ENCODE peak calls at places on chromosome 14, in eight cellular contexts. L is effector memory CD4-positive, alpha-beta T cell; Z is transverse colon; F is SJSA1; J is uterus; E is fibroblast of lung; O is psoas muscle; K is GM23338. T is an unnamed sample. For H3K36me3, the result is how much of the 10 kb centered on the place peaks cover.

GRCh38 chr14:93337143-93337753 is 4.4 kb upstream of the BTBD7 start:
- DNase-seq in L (no peak), Z (no peak), F (no peak), J (no peak), E (no peak), O (no peak), K (peak), T (no peak)

GRCh38 chr14:71103662-71104484 is 196.6 kb downstream of the PCNX1 start:
- DNase-seq in L (no peak), Z (no peak), F (peak), J (no peak), E (peak), O (no peak), K (peak), T (no peak)

GRCh38 chr14:20587489-20588154 is at the start of gene RNASE11:
- DNase-seq in L (no peak), Z (no peak), F (no peak), J (no peak), E (no peak), O (no peak), K (no peak), T (no peak)

GRCh38 chr14:23430016-23430732 is 5.3 kb downstream of the MYH7 start:
- DNase-seq in L (no peak), Z (no peak), F (no peak), J (no peak), E (no peak), O (no peak), K (no peak), T (no peak)

GRCh38 chr14:105491366-105492006 is 440 bp downstream of the TEDC1 start:
- DNase-seq in L (peak), Z (peak), F (no peak), J (peak), E (peak), O (peak), K (peak), T (peak)

GRCh38 chr14:86673523-86673969 is 1143.6 kb downstream of the FLRT2 start:
- DNase-seq in L (no peak), Z (no peak), F (no peak), J (no peak), E (peak), O (no peak), K (no peak), T (no peak)

GRCh38 chr14:49954171-49954631 is 61.3 kb downstream of the ARF6 start:
- DNase-seq in L (no peak), Z (no peak), F (no peak), J (no peak), E (peak), O (peak), K (no peak), T (no peak)

GRCh38 chr14:31505411-31505810 is 17.6 kb upstream of the GPR33 start:
- DNase-seq in L (no peak), Z (no peak), F (peak), J (no peak), E (peak), O (no peak), K (no peak), T (no peak)

GRCh38 chr14:100108042-100108825 is 43.0 kb downstream of the EVL start:
- DNase-seq in L (peak), Z (peak), F (peak), J (peak), E (peak), O (peak), K (peak), T (peak)

GRCh38 chr14:105074601-105075053 is 9.4 kb upstream of the GPR132 start:
- DNase-seq in L (no peak), Z (no peak), F (no peak), J (no peak), E (no peak), O (no peak), K (no peak), T (no peak)

GRCh38 chr14:32697704-32698103 is 241.0 kb upstream of the NPAS3 start:
- DNase-seq in L (no peak), Z (no peak), F (peak), J (no peak), E (peak), O (no peak), K (no peak), T (no peak)

GRCh38 chr14:59507063-59507751 is 22.9 kb downstream of the JKAMP start:
- DNase-seq in L (no peak), Z (peak), F (peak), J (peak), E (peak), O (peak), K (peak), T (peak)

GRCh38 chr14:32366256-32366655 is 37.2 kb downstream of the AKAP6 start:
- DNase-seq in L (no peak), Z (no peak), F (peak), J (no peak), E (peak), O (no peak), K (peak), T (no peak)

GRCh38 chr14:39680777-39681176 is 248.5 kb upstream of the FBXO33 start:
- DNase-seq in L (no peak), Z (no peak), F (no peak), J (no peak), E (no peak), O (no peak), K (no peak), T (no peak)

GRCh38 chr14:43792980-43793379 is 714.1 kb downstream of the FSCB start:
- DNase-seq in L (no peak), Z (no peak), F (no peak), J (no peak), E (no peak), O (no peak), K (no peak), T (no peak)

GRCh38 chr14:85296466-85297210 is 233.3 kb upstream of the FLRT2 start:
- DNase-seq in L (no peak), Z (no peak), F (peak), J (no peak), E (peak), O (no peak), K (no peak), T (no peak)

GRCh38 chr14:68888883-68889282 is 90.2 kb downstream of the ACTN1 start:
- DNase-seq in L (no peak), Z (no peak), F (no peak), J (no peak), E (no peak), O (no peak), K (no peak), T (no peak)

GRCh38 chr14:105860615-105861580 is 334.5 kb downstream of the TMEM121 start:
- DNase-seq in L (no peak), Z (peak), F (no peak), J (peak), E (no peak), O (no peak), K (no peak), T (no peak)

GRCh38 chr14:103398427-103399195 is 13.4 kb downstream of the MARK3 start:
- DNase-seq in L (no peak), Z (no peak), F (no peak), J (no peak), E (peak), O (no peak), K (no peak), T (no peak)

GRCh38 chr14:34873591-34874385 is 1.4 kb downstream of the BAZ1A start:
- DNase-seq in L (peak), Z (peak), F (peak), J (peak), E (peak), O (peak), K (peak), T (peak)

GRCh38 chr14:54354096-54354495 is 42.7 kb upstream of the CDKN3 start:
- DNase-seq in L (no peak), Z (no peak), F (no peak), J (no peak), E (no peak), O (no peak), K (no peak), T (no peak)

GRCh38 chr14:55450539-55450938 is 10.1 kb upstream of the TBPL2 start:
- DNase-seq in L (no peak), Z (no peak), F (no peak), J (no peak), E (no peak), O (no peak), K (peak), T (no peak)

GRCh38 chr14:68774771-68775613 is 17.9 kb downstream of the ZFP36L1 start:
- DNase-seq in L (no peak), Z (no peak), F (peak), J (peak), E (no peak), O (no peak), K (no peak), T (no peak)

GRCh38 chr14:89417469-89418225 is 614 bp upstream of the FOXN3 start:
- DNase-seq in L (peak), Z (peak), F (peak), J (peak), E (peak), O (peak), K (peak), T (peak)
- H3K27ac ChIP-seq in L (peak), Z (peak), F (peak), J (peak), E (peak), O (peak), K (peak), T (peak)

GRCh38 chr14:64493455-64493854 is 10.2 kb downstream of the ZBTB25 start:
- DNase-seq in L (no peak), Z (no peak), F (no peak), J (no peak), E (no peak), O (no peak), K (no peak), T (no peak)

GRCh38 chr14:64491637-64492036 is 12.0 kb downstream of the ZBTB25 start:
- DNase-seq in L (no peak), Z (no peak), F (no peak), J (no peak), E (no peak), O (no peak), K (no peak), T (no peak)

GRCh38 chr14:64488590-64489099 is 15.0 kb downstream of the ZBTB25 start:
- DNase-seq in L (no peak), Z (peak), F (no peak), J (no peak), E (no peak), O (no peak), K (no peak), T (no peak)
- H3K36me3 ChIP-seq in L (under half), Z (under half), F (under half), J (under half), E (under half), O (under half), K (under half), T (under half)

GRCh38 chr14:91177797-91178147 is 63.9 kb downstream of the DGLUCY start:
- DNase-seq in L (no peak), Z (no peak), F (no peak), J (no peak), E (no peak), O (no peak), K (no peak), T (no peak)
- H3K27ac ChIP-seq in L (no peak), Z (no peak), F (no peak), J (no peak), E (no peak), O (no peak), K (no peak), T (no peak)

GRCh38 chr14:91211017-91211416 is 33.5 kb downstream of the GPR68 start:
- DNase-seq in L (no peak), Z (no peak), F (no peak), J (no peak), E (no peak), O (no peak), K (no peak), T (no peak)
- H3K36me3 ChIP-seq in L (under half), Z (under half), F (under half), J (under half), E (under half), O (under half), K (under half), T (under half)

DNA sequence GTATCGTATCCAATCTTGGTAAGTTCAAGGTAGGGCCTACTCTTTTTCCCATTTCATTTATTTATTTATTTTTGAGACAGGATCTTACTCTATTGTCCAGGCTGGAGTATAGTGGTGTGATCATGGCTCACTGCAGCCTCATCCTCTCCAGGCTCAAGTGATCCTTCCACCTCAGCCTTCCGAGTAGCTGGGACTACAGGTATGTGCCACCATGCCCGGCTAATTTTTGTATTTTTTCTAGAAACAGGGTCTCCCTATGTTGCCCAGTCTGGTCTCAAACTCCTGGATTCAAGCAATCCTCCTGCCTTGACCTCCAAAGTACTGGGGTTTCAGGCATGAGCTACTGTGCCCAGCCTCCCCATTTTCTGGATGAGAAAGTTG is 57.2 kb downstream of the CLMN start:
- DNase-seq in L (no peak), Z (no peak), F (no peak), J (no peak), E (no peak), O (no peak), K (no peak), T (no peak)
- H3K27ac ChIP-seq in L (no peak), Z (no peak), F (no peak), J (no peak), E (no peak), O (no peak), K (no peak), T (no peak)

DNA sequence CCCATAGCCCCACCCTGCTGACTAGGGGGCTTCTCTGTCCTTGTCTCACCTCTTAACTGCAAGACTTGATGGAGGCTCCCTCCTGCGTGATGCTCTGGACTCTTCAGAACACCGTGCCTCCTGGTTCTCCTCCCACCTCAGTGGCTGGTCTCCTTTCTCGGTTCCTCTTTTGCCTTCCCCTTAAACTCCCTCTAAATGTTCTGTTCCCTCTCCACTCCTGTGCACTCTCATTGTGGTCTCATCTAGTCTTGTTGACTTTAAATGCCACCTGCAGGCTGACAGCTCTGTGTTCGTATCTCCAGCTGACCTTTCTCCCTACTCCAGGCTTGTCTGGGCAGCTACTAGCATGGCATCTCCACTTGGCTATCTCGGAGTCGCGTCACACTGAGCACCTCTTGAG is 28.3 kb downstream of the DYNC1H1 start:
- DNase-seq in L (no peak), Z (peak), F (no peak), J (no peak), E (no peak), O (no peak), K (no peak), T (no peak)
- H3K36me3 ChIP-seq in L (half or more), Z (under half), F (half or more), J (under half), E (under half), O (under half), K (half or more), T (half or more)

GRCh38 chr14:64232095-64232830 is 61.9 kb downstream of the ESR2 start:
- DNase-seq in L (no peak), Z (no peak), F (peak), J (no peak), E (peak), O (peak), K (no peak), T (no peak)
- H3K27ac ChIP-seq in L (no peak), Z (peak), F (peak), J (no peak), E (peak), O (peak), K (no peak), T (no peak)

GRCh38 chr14:60789656-60790055 is 55.1 kb downstream of the MNAT1 start:
- DNase-seq in L (no peak), Z (no peak), F (no peak), J (no peak), E (no peak), O (no peak), K (no peak), T (no peak)

GRCh38 chr14:60796434-60796833 is 61.9 kb downstream of the MNAT1 start:
- DNase-seq in L (no peak), Z (no peak), F (no peak), J (no peak), E (no peak), O (no peak), K (no peak), T (no peak)

GRCh38 chr14:60786905-60787304 is 52.3 kb downstream of the MNAT1 start:
- DNase-seq in L (no peak), Z (no peak), F (no peak), J (no peak), E (no peak), O (no peak), K (no peak), T (no peak)

DNA sequence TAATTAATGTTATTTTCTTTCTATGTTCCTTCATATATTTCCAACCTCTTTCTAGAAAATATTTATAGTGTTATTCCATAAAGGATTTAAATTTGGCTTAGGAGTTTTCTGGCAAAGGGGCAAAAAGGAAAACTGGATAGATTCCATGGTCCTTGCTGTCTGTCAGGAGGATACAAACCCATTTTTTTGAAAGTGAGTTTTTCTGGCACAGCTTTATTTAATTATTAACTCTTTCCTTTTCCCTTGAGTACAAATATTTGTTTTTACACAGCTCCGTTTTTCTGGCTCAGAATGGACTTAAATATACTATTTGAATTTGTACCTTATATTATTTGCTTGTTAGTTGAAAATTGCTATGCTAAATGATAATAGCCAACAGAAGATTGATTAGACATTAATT is 56.3 kb downstream of the MNAT1 start:
- DNase-seq in L (no peak), Z (no peak), F (no peak), J (no peak), E (no peak), O (no peak), K (no peak), T (no peak)
- H3K36me3 ChIP-seq in L (under half), Z (under half), F (under half), J (under half), E (under half), O (under half), K (under half), T (under half)

T was measured in naive thymus-derived CD4-positive, alpha-beta T cell.